ENCODE peak calls at places on chromosomes 16 and 17, in eight cellular contexts. O is astrocyte of the spinal cord, W is NCI-H1436 treated with DMSO at 0.1 percent for 48 hours, Q is cardiac muscle cell, I is anterior cingulate cortex, R is Caki2, F is posterior cingulate gyrus, D is right lobe of liver. Z is an unnamed sample.

GRCh38 chr17:81831957-81832607 is 1.0 kb downstream of the MCRIP1 start:
- DNase-seq in O (peak; percentile 12), W (no peak), Q (no peak), I (peak; percentile 10), R (no peak), F (no peak), D (no peak), Z (no peak)

GRCh38 chr16:23478566-23478965 is 25.6 kb upstream of the COG7 start:
- DNase-seq in O (no peak), W (no peak), Q (no peak), I (no peak), R (no peak), F (no peak), D (no peak), Z (no peak)

GRCh38 chr16:12675852-12676251 is 127.8 kb downstream of the CPPED1 start:
- DNase-seq in O (peak; percentile 66), W (no peak), Q (peak; percentile 20), I (no peak), R (peak; percentile 12), F (no peak), D (no peak), Z (no peak)

GRCh38 chr17:65297384-65297783 is 160.2 kb downstream of the RGS9 start:
- DNase-seq in O (peak; percentile 14), W (no peak), Q (peak; percentile 70), I (no peak), R (no peak), F (no peak), D (no peak), Z (no peak)

GRCh38 chr17:35743911-35744328 is 9.1 kb downstream of the GAS2L2 start:
- DNase-seq in O (peak; percentile 39), W (no peak), Q (peak; percentile 65), I (no peak), R (peak; percentile 36), F (no peak), D (no peak), Z (no peak)

GRCh38 chr17:58710948-58711552 is 18.6 kb downstream of the RAD51C start:
- DNase-seq in O (peak; percentile 74), W (no peak), Q (peak; percentile 79), I (peak; percentile 8), R (peak; percentile 33), F (no peak), D (no peak), Z (peak; percentile 4)

GRCh38 chr17:59753522-59754467 is 46.3 kb downstream of the VMP1 start:
- DNase-seq in O (peak; percentile 95), W (peak; percentile 54), Q (peak; percentile 93), I (no peak), R (peak; percentile 84), F (no peak), D (no peak), Z (peak; percentile 38)

GRCh38 chr17:75459590-75460267 is 3.3 kb downstream of the TMEM94 start:
- DNase-seq in O (no peak), W (no peak), Q (no peak), I (no peak), R (peak; percentile 67), F (peak; percentile 16), D (no peak), Z (no peak)